ENCODE peak calls at places on chromosomes 13 and 19, in eight cellular contexts. Y is K562, A is heart right ventricle, H is transverse colon, R is BE2C, X is neural progenitor cell, M is keratinocyte, I is ascending aorta. W is an unnamed sample.

GRCh38 chr13:93789058-93789457 is 562.5 kb downstream of the GPC6 start:
- DNase-seq in Y (no peak), A (no peak), H (no peak), R (no peak), X (no peak), M (no peak), I (no peak), W (no peak)

GRCh38 chr19:47035495-47036232 is 12.8 kb downstream of the TMEM160 start:
- DNase-seq in Y (peak; percentile 95), A (peak; percentile 82), H (peak; percentile 95), R (peak; percentile 85), X (peak; percentile 87), M (peak; percentile 88), I (peak; percentile 41), W (peak; percentile 99)

GRCh38 chr19:56149656-56150038 is 8.6 kb downstream of the ZNF444 start:
- DNase-seq in Y (no peak), A (no peak), H (no peak), R (no peak), X (no peak), M (no peak), I (no peak), W (no peak)

GRCh38 chr13:97751477-97751876 is 202.0 kb upstream of the IPO5 start:
- DNase-seq in Y (no peak), A (no peak), H (no peak), R (no peak), X (no peak), M (no peak), I (no peak), W (no peak)

GRCh38 chr13:42643076-42643475 is 69.1 kb downstream of the TNFSF11 start:
- DNase-seq in Y (no peak), A (no peak), H (no peak), R (no peak), X (no peak), M (no peak), I (no peak), W (no peak)

GRCh38 chr13:90696254-90696653 is 651.2 kb upstream of the MIR17HG start:
- DNase-seq in Y (no peak), A (no peak), H (no peak), R (no peak), X (no peak), M (no peak), I (no peak), W (no peak)

GRCh38 chr13:98099627-98100026 is 43.3 kb upstream of the FARP1 start:
- DNase-seq in Y (no peak), A (no peak), H (no peak), R (no peak), X (no peak), M (no peak), I (no peak), W (no peak)

GRCh38 chr13:67134322-67135129 is 95.6 kb downstream of the PCDH9 start:
- DNase-seq in Y (no peak), A (no peak), H (no peak), R (no peak), X (no peak), M (no peak), I (no peak), W (no peak)

GRCh38 chr13:86976521-86977324 is 694.4 kb upstream of the SLITRK5 start:
- DNase-seq in Y (no peak), A (no peak), H (no peak), R (no peak), X (no peak), M (no peak), I (no peak), W (no peak)

GRCh38 chr13:99265162-99265822 is 7.1 kb upstream of the GPR18 start:
- DNase-seq in Y (no peak), A (no peak), H (no peak), R (no peak), X (no peak), M (no peak), I (no peak), W (no peak)

GRCh38 chr13:83350569-83350968 is 531.7 kb downstream of the SLITRK1 start:
- DNase-seq in Y (no peak), A (no peak), H (no peak), R (no peak), X (no peak), M (no peak), I (no peak), W (no peak)

GRCh38 chr19:54435551-54436016 is 13.4 kb upstream of the LENG8 start:
- DNase-seq in Y (no peak), A (no peak), H (no peak), R (no peak), X (no peak), M (no peak), I (no peak), W (peak; percentile 73)

DNA sequence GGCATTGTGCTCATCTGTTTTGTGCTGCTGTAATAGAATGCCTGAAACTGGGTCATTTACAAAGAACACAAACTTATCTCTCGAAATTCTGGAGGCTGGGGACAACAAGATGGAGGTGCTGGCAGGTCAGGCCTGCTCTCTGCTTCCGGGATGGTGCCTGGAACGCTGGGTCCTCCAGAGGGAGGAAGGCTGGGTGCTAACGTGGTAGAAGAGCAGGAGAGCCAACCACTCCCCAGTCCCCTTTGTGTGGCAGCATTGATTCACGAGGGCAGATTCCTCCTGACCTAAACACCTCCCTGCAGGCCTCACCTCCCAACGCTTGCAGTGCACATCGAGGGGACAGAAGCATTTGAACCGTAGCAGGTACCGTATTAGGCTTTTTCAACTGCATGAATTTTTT is 34.1 kb upstream of the TFDP1 start:
- DNase-seq in Y (no peak), A (no peak), H (peak; percentile 0), R (no peak), X (no peak), M (no peak), I (no peak), W (peak; percentile 32)
- H3K36me3 ChIP-seq in Y (peaks cover 12% of the 10 kb centered on the region), A (peaks cover 3% of the 10 kb centered on the region), H (no peaks in the 10 kb centered on the region), R (peaks cover 7% of the 10 kb centered on the region), X (no peaks in the 10 kb centered on the region), M (peaks cover 8% of the 10 kb centered on the region), I (peaks cover 38% of the 10 kb centered on the region), W (no peaks in the 10 kb centered on the region)

GRCh38 chr13:44371421-44371820 is 2.2 kb upstream of the SERP2 start:
- DNase-seq in Y (no peak), A (no peak), H (no peak), R (no peak), X (no peak), M (no peak), I (no peak), W (no peak)

GRCh38 chr13:44368062-44368591 is 5.5 kb upstream of the SERP2 start:
- DNase-seq in Y (peak; percentile 21), A (no peak), H (no peak), R (no peak), X (no peak), M (no peak), I (no peak), W (no peak)

GRCh38 chr13:44365008-44365407 is 8.6 kb upstream of the SERP2 start:
- DNase-seq in Y (no peak), A (no peak), H (no peak), R (no peak), X (no peak), M (peak; percentile 58), I (no peak), W (no peak)

GRCh38 chr13:44365899-44366298 is 7.7 kb upstream of the SERP2 start:
- DNase-seq in Y (no peak), A (no peak), H (no peak), R (no peak), X (no peak), M (no peak), I (no peak), W (no peak)

GRCh38 chr13:44368599-44369368 is 4.8 kb upstream of the SERP2 start:
- DNase-seq in Y (no peak), A (no peak), H (peak; percentile 62), R (no peak), X (no peak), M (no peak), I (no peak), W (no peak)
- H3K4me3 ChIP-seq in Y (no peak overlapping the region), A (no peak overlapping the region), H (peak overlapping the region; percentile 1), R (no peak overlapping the region), X (no peak overlapping the region), M (no peak overlapping the region), I (no peak overlapping the region), W (no peak overlapping the region)

GRCh38 chr19:39987596-39987995 is 9.3 kb upstream of the ZNF546 start:
- DNase-seq in Y (no peak), A (no peak), H (no peak), R (no peak), X (no peak), M (no peak), I (no peak), W (no peak)

GRCh38 chr19:39986643-39987042 is 10.2 kb upstream of the ZNF546 start:
- DNase-seq in Y (no peak), A (no peak), H (no peak), R (no peak), X (no peak), M (no peak), I (no peak), W (no peak)

GRCh38 chr19:39983695-39984302 is 12.8 kb downstream of the PSMC4 start:
- DNase-seq in Y (peak; percentile 59), A (no peak), H (no peak), R (no peak), X (no peak), M (no peak), I (no peak), W (no peak)

GRCh38 chr19:39987167-39987566 is 9.7 kb upstream of the ZNF546 start:
- DNase-seq in Y (no peak), A (no peak), H (no peak), R (no peak), X (no peak), M (no peak), I (no peak), W (no peak)

DNA sequence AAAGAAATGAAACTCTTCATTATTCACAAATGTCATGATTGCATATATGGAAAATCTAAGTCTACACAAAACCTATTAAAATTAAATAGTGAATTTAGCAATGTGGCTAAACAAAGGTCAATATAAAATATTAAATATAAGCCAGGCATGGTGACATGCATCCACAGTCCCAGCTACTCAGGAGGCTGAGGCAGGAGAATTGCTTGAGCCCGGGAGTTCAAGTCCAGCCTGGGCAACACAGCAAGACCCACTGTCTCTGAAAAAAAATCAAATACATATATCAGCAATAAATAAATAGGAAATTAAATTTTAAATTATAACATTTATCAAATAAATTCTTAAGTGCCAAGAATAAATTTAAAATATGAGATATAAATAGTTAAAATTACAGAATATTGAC is 11.9 kb downstream of the PSMC4 start:
- DNase-seq in Y (no peak), A (no peak), H (no peak), R (no peak), X (no peak), M (no peak), I (no peak), W (no peak)
- H3K36me3 ChIP-seq in Y (peaks cover 57% of the 10 kb centered on the region), A (peaks cover 34% of the 10 kb centered on the region), H (no peaks in the 10 kb centered on the region), R (peaks cover 48% of the 10 kb centered on the region), X (peaks cover 13% of the 10 kb centered on the region), M (peaks cover 21% of the 10 kb centered on the region), I (peaks cover 33% of the 10 kb centered on the region), W (peaks cover 32% of the 10 kb centered on the region)

DNA sequence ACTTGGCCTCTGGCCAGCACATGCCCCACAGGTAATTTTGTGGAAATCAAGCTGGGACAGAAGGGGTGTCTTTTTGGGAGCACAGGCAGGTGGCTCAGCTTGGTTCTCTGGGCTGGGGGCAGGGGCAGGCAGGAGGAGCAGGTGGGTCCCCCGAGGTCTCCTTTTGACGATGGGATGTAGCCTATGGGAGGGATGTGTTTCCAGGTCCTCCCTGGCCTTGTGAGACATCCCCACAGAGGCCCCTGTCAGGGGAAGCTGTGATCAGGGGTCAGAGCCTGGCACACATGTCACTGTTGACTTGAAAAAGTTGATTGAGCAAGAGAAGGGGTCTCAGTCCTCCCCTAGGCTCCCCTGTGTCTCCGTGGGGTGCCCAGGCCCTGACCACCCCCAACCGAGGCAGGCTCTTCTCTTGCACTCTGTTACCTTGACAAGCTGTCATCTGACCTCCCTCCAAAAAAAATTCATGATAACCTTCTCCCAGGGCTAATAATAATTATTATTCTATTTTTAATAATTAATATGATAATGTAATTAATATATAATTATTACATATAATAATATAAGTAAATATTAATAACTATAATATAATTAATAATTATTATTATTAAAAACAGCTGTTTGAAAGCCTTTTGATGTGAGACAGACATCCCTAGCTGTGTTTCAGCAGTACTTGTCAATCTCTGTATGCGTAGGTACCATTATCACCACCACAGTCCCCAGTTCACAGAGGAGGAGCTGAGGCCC is 116.2 kb downstream of the ZDHHC20 start:
- DNase-seq in Y (no peak), A (no peak), H (no peak), R (no peak), X (no peak), M (no peak), I (no peak), W (no peak)
- H3K4me3 ChIP-seq in Y (no peak overlapping the region), A (no peak overlapping the region), H (no peak overlapping the region), R (no peak overlapping the region), X (no peak overlapping the region), M (no peak overlapping the region), I (no peak overlapping the region), W (no peak overlapping the region)

W was measured in H7.